ENCODE peak calls at places on chromosome 16, in five cellular contexts. One of them, this sample, is unnamed.

GRCh38 chr16:85888405-85889331 is 10.3 kb upstream of the IRF8 start:
- DNase-seq in aorta: no peak
- DNase-seq in fibroblast of the aortic adventitia: peak
- DNase-seq in CD8-positive, alpha-beta memory T cell: no peak
- DNase-seq in body of pancreas: no peak
- DNase-seq in this sample: no peak

GRCh38 chr16:53588081-53588648 is 85.2 kb upstream of the AKTIP start:
- DNase-seq in aorta: no peak
- DNase-seq in body of pancreas: no peak
- DNase-seq in fibroblast of the aortic adventitia: no peak
- DNase-seq in CD8-positive, alpha-beta memory T cell: no peak
- DNase-seq in this sample: no peak

GRCh38 chr16:50733468-50733867 is 8.4 kb upstream of the CYLD start:
- DNase-seq in CD8-positive, alpha-beta memory T cell: no peak
- DNase-seq in aorta: no peak
- DNase-seq in body of pancreas: no peak
- DNase-seq in fibroblast of the aortic adventitia: no peak
- DNase-seq in this sample: no peak

GRCh38 chr16:88534731-88535141 is 35.5 kb upstream of the ZC3H18 start:
- DNase-seq in aorta: peak
- DNase-seq in fibroblast of the aortic adventitia: no peak
- DNase-seq in body of pancreas: no peak
- DNase-seq in CD8-positive, alpha-beta memory T cell: peak
- DNase-seq in this sample: peak

GRCh38 chr16:12639044-12639443 is 164.6 kb downstream of the CPPED1 start:
- DNase-seq in CD8-positive, alpha-beta memory T cell: no peak
- DNase-seq in fibroblast of the aortic adventitia: no peak
- DNase-seq in aorta: no peak
- DNase-seq in body of pancreas: no peak
- DNase-seq in this sample: no peak

GRCh38 chr16:80682435-80683070 is 121.8 kb downstream of the CDYL2 start:
- DNase-seq in body of pancreas: no peak
- DNase-seq in CD8-positive, alpha-beta memory T cell: no peak
- DNase-seq in aorta: no peak
- DNase-seq in fibroblast of the aortic adventitia: peak
- DNase-seq in this sample: no peak

GRCh38 chr16:21619765-21620462 is 20.5 kb downstream of the METTL9 start:
- DNase-seq in fibroblast of the aortic adventitia: no peak
- DNase-seq in body of pancreas: no peak
- DNase-seq in CD8-positive, alpha-beta memory T cell: no peak
- DNase-seq in aorta: no peak
- DNase-seq in this sample: no peak

GRCh38 chr16:79912592-79913310 is 312.2 kb upstream of the MAF start:
- DNase-seq in fibroblast of the aortic adventitia: no peak
- DNase-seq in CD8-positive, alpha-beta memory T cell: no peak
- DNase-seq in body of pancreas: no peak
- DNase-seq in aorta: no peak
- DNase-seq in this sample: no peak

GRCh38 chr16:89330177-89330856 is 112.8 kb downstream of the ZNF778 start:
- DNase-seq in fibroblast of the aortic adventitia: no peak
- DNase-seq in aorta: peak
- DNase-seq in CD8-positive, alpha-beta memory T cell: peak
- DNase-seq in body of pancreas: peak
- DNase-seq in this sample: peak

GRCh38 chr16:87380875-87381274 is 2.7 kb downstream of the FBXO31 start:
- DNase-seq in aorta: no peak
- DNase-seq in fibroblast of the aortic adventitia: peak
- DNase-seq in body of pancreas: no peak
- DNase-seq in CD8-positive, alpha-beta memory T cell: no peak
- DNase-seq in this sample: no peak

GRCh38 chr16:21262779-21263639 is 15.1 kb downstream of the CRYM start:
- DNase-seq in aorta: no peak
- DNase-seq in body of pancreas: no peak
- DNase-seq in CD8-positive, alpha-beta memory T cell: no peak
- DNase-seq in fibroblast of the aortic adventitia: no peak
- DNase-seq in this sample: no peak

GRCh38 chr16:58264007-58264406 is 30.8 kb downstream of the PRSS54 start:
- DNase-seq in aorta: no peak
- DNase-seq in CD8-positive, alpha-beta memory T cell: no peak
- DNase-seq in body of pancreas: no peak
- DNase-seq in fibroblast of the aortic adventitia: no peak
- DNase-seq in this sample: no peak

GRCh38 chr16:8572063-8572918 is 18.0 kb downstream of the TMEM114 start:
- DNase-seq in body of pancreas: no peak
- DNase-seq in aorta: no peak
- DNase-seq in CD8-positive, alpha-beta memory T cell: no peak
- DNase-seq in fibroblast of the aortic adventitia: no peak
- DNase-seq in this sample: no peak

GRCh38 chr16:87380403-87380802 is 3.2 kb downstream of the FBXO31 start:
- DNase-seq in fibroblast of the aortic adventitia: no peak
- DNase-seq in body of pancreas: no peak
- DNase-seq in aorta: no peak
- DNase-seq in CD8-positive, alpha-beta memory T cell: no peak
- DNase-seq in this sample: no peak

GRCh38 chr16:89586853-89587252 is 11.3 kb downstream of the CPNE7 start:
- DNase-seq in aorta: no peak
- DNase-seq in fibroblast of the aortic adventitia: peak
- DNase-seq in body of pancreas: no peak
- DNase-seq in CD8-positive, alpha-beta memory T cell: no peak
- DNase-seq in this sample: peak

GRCh38 chr16:14501331-14502255 is 128.5 kb downstream of the PARN start:
- DNase-seq in CD8-positive, alpha-beta memory T cell: no peak
- DNase-seq in body of pancreas: peak
- DNase-seq in aorta: peak
- DNase-seq in fibroblast of the aortic adventitia: peak
- DNase-seq in this sample: peak

GRCh38 chr16:49585143-49585542 is 211.5 kb downstream of the C16orf78 start:
- DNase-seq in body of pancreas: no peak
- DNase-seq in CD8-positive, alpha-beta memory T cell: no peak
- DNase-seq in aorta: no peak
- DNase-seq in fibroblast of the aortic adventitia: no peak
- DNase-seq in this sample: no peak

GRCh38 chr16:46929378-46930332 is 43.8 kb downstream of the DNAJA2 start:
- DNase-seq in fibroblast of the aortic adventitia: peak
- DNase-seq in aorta: peak
- DNase-seq in CD8-positive, alpha-beta memory T cell: peak
- DNase-seq in body of pancreas: peak
- DNase-seq in this sample: peak

GRCh38 chr16:29916979-29917378 is 9.0 kb downstream of the KCTD13 start:
- DNase-seq in fibroblast of the aortic adventitia: no peak
- DNase-seq in aorta: no peak
- DNase-seq in body of pancreas: no peak
- DNase-seq in CD8-positive, alpha-beta memory T cell: no peak
- DNase-seq in this sample: no peak

GRCh38 chr16:87067890-87068289 is 249.3 kb downstream of the C16orf95 start:
- DNase-seq in CD8-positive, alpha-beta memory T cell: no peak
- DNase-seq in body of pancreas: no peak
- DNase-seq in fibroblast of the aortic adventitia: no peak
- DNase-seq in aorta: no peak
- DNase-seq in this sample: no peak

GRCh38 chr16:21064203-21064602 is 86.4 kb downstream of the DNAH3 start:
- DNase-seq in CD8-positive, alpha-beta memory T cell: no peak
- DNase-seq in body of pancreas: no peak
- DNase-seq in fibroblast of the aortic adventitia: no peak
- DNase-seq in aorta: no peak
- DNase-seq in this sample: no peak

GRCh38 chr16:85657267-85657650 is 31.5 kb downstream of the GINS2 start:
- DNase-seq in CD8-positive, alpha-beta memory T cell: no peak
- DNase-seq in fibroblast of the aortic adventitia: no peak
- DNase-seq in body of pancreas: no peak
- DNase-seq in aorta: peak
- DNase-seq in this sample: no peak

GRCh38 chr16:275041-275621 is 613 bp downstream of the RGS11 start:
- DNase-seq in body of pancreas: peak
- DNase-seq in aorta: no peak
- DNase-seq in fibroblast of the aortic adventitia: no peak
- DNase-seq in CD8-positive, alpha-beta memory T cell: no peak
- DNase-seq in this sample: no peak
- H3K4me3 ChIP-seq in body of pancreas: no peak
- H3K4me3 ChIP-seq in aorta: peak
- H3K4me3 ChIP-seq in fibroblast of the aortic adventitia: peak
- H3K4me3 ChIP-seq in CD8-positive, alpha-beta memory T cell: no peak
- H3K4me3 ChIP-seq in this sample: no peak

GRCh38 chr16:320206-320605 is 32.3 kb downstream of the AXIN1 start:
- DNase-seq in fibroblast of the aortic adventitia: no peak
- DNase-seq in CD8-positive, alpha-beta memory T cell: no peak
- DNase-seq in aorta: no peak
- DNase-seq in body of pancreas: no peak
- DNase-seq in this sample: no peak
- H3K4me3 ChIP-seq in fibroblast of the aortic adventitia: no peak
- H3K4me3 ChIP-seq in CD8-positive, alpha-beta memory T cell: no peak
- H3K4me3 ChIP-seq in aorta: no peak
- H3K4me3 ChIP-seq in body of pancreas: no peak
- H3K4me3 ChIP-seq in this sample: no peak

DNA sequence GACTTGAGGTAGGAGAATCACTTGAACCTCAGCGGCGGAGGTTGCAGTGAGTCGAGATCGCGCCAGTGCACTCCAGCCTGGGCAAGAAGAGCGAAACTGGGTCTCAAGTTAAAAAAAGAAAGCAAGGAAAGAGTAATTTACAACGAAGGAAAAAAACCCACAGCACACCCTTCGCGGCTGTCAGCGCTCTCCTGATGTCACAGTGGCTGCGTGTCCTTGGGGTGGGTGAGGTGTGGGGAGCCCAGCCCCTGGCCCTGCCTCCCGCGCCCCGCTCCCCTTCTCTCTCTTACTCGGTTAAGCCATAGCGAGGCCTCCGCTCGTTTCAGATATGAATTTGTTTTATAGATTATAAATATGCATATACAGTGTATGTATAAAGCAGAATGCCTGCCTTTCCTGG is 740 bp upstream of the JPT2 start:
- DNase-seq in CD8-positive, alpha-beta memory T cell: no peak
- DNase-seq in body of pancreas: no peak
- DNase-seq in fibroblast of the aortic adventitia: no peak
- DNase-seq in aorta: no peak
- DNase-seq in this sample: no peak
- H3K4me3 ChIP-seq in CD8-positive, alpha-beta memory T cell: no peak
- H3K4me3 ChIP-seq in body of pancreas: no peak
- H3K4me3 ChIP-seq in fibroblast of the aortic adventitia: no peak
- H3K4me3 ChIP-seq in aorta: no peak
- H3K4me3 ChIP-seq in this sample: no peak

GRCh38 chr16:31182391-31182790 is 2.5 kb downstream of the FUS start:
- DNase-seq in aorta: no peak
- DNase-seq in CD8-positive, alpha-beta memory T cell: no peak
- DNase-seq in body of pancreas: no peak
- DNase-seq in fibroblast of the aortic adventitia: no peak
- DNase-seq in this sample: no peak

GRCh38 chr16:31185339-31185738 is 5.4 kb downstream of the FUS start:
- DNase-seq in fibroblast of the aortic adventitia: no peak
- DNase-seq in aorta: no peak
- DNase-seq in body of pancreas: no peak
- DNase-seq in CD8-positive, alpha-beta memory T cell: no peak
- DNase-seq in this sample: no peak

GRCh38 chr16:31186176-31186575 is 6.2 kb downstream of the FUS start:
- DNase-seq in aorta: no peak
- DNase-seq in CD8-positive, alpha-beta memory T cell: no peak
- DNase-seq in body of pancreas: no peak
- DNase-seq in fibroblast of the aortic adventitia: no peak
- DNase-seq in this sample: no peak

GRCh38 chr16:31184888-31185287 is 4.9 kb downstream of the FUS start:
- DNase-seq in aorta: no peak
- DNase-seq in CD8-positive, alpha-beta memory T cell: no peak
- DNase-seq in fibroblast of the aortic adventitia: no peak
- DNase-seq in body of pancreas: no peak
- DNase-seq in this sample: no peak

DNA sequence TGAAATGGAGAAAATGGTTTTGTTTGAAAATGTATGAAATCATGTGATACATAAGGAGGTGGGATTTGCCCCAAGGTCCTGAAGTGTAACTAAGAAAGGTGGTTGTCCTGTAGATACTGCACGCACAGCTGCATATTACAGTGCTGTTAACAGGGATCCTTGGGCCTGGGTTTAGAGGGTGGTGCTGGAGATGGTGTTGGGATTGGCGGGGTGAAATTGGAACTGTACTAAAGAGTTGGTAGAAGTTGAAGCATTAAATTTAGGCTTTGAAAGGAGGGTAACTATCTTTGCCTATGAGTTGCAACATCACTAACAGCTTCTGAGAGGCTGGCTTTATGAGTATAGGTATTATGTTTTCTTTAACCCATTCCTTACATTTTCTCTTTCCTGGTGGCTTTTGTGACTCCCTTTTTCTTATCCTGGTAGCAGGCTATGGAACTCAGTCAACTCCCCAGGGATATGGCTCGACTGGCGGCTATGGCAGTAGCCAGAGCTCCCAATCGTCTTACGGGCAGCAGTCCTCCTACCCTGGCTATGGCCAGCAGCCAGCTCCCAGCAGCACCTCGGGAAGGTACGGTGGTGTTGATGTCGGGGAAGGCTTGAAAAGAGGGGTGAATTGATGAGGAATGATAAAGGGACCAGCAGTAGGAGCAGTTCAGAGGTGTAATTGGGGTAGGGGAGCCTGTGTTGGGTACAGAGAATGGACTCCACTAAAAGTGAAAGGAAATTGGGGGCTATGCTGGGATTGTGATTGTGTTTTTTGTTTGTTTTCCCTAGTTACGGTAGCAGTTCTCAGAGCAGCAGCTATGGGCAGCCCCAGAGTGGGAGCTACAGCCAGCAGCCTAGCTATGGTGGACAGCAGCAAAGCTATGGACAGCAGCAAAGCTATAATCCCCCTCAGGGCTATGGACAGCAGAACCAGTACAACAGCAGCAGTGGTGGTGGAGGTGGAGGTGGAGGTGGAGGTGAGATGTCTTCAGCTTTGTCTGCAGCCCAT is 3.8 kb downstream of the FUS start:
- DNase-seq in aorta: no peak
- DNase-seq in body of pancreas: no peak
- DNase-seq in fibroblast of the aortic adventitia: no peak
- DNase-seq in CD8-positive, alpha-beta memory T cell: no peak
- DNase-seq in this sample: no peak
- H3K4me3 ChIP-seq in aorta: no peak
- H3K4me3 ChIP-seq in body of pancreas: no peak
- H3K4me3 ChIP-seq in fibroblast of the aortic adventitia: peak
- H3K4me3 ChIP-seq in CD8-positive, alpha-beta memory T cell: no peak
- H3K4me3 ChIP-seq in this sample: no peak

GRCh38 chr16:84087461-84088151 is 29.1 kb downstream of the MBTPS1 start:
- DNase-seq in fibroblast of the aortic adventitia: no peak
- DNase-seq in aorta: no peak
- DNase-seq in body of pancreas: no peak
- DNase-seq in CD8-positive, alpha-beta memory T cell: no peak
- DNase-seq in this sample: no peak
- H3K4me3 ChIP-seq in fibroblast of the aortic adventitia: no peak
- H3K4me3 ChIP-seq in aorta: no peak
- H3K4me3 ChIP-seq in body of pancreas: no peak
- H3K4me3 ChIP-seq in CD8-positive, alpha-beta memory T cell: no peak
- H3K4me3 ChIP-seq in this sample: no peak

DNA sequence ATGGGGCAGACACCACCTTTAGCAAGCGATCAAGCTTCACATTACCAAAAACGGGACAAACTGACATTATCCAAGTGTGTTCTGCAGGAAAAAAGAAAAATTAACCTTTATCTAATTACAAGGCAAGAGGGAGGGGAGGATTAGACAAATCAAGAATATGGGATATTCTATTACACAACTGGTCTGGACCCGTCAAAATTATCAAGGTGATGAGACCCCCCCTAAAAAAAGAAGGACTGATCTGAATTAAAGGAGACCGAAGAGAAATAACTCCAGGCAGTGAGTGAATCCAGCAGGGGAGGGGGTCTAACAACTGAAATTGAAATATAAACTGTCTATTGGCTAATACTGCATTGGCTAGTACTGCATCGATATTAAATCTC is 424 bp upstream of the NUBP1 start:
- DNase-seq in CD8-positive, alpha-beta memory T cell: no peak
- DNase-seq in aorta: no peak
- DNase-seq in fibroblast of the aortic adventitia: no peak
- DNase-seq in body of pancreas: no peak
- DNase-seq in this sample: no peak
- H3K4me3 ChIP-seq in CD8-positive, alpha-beta memory T cell: peak
- H3K4me3 ChIP-seq in aorta: no peak
- H3K4me3 ChIP-seq in fibroblast of the aortic adventitia: peak
- H3K4me3 ChIP-seq in body of pancreas: no peak
- H3K4me3 ChIP-seq in this sample: no peak